ENCODE peak calls at places on chromosomes 3 and 15, in nine cellular contexts. S is memory B cell, N is endothelial cell of umbilical vein, H is NCI-H748 treated with DMSO at 0.1 percent for 48 hours, O is EL, X is pancreas, F is HFF-Myc, V is astrocyte of the spinal cord, Z is activated B cell treated with CpG ODN at 0.5 μM for 24 hours. D is an unnamed sample.

GRCh38 chr15:76185716-76186115 is 125.6 kb downstream of the ETFA start:
- DNase-seq in H (peak), S (no peak), O (peak), F (no peak), V (peak), Z (no peak), N (peak), X (no peak), D (no peak)

GRCh38 chr3:157134620-157135191 is 25.2 kb downstream of the CCNL1 start:
- DNase-seq in H (no peak), F (no peak), O (no peak), N (no peak), Z (no peak), X (peak), S (no peak), V (peak), D (no peak)

GRCh38 chr3:119690043-119690656 is 12.7 kb upstream of the CFAP91 start:
- DNase-seq in X (no peak), O (peak), Z (no peak), V (peak), F (no peak), H (no peak), N (peak), S (no peak), D (no peak)

GRCh38 chr3:17678116-17678741 is 64.2 kb downstream of the TBC1D5 start:
- DNase-seq in F (no peak), S (no peak), V (peak), Z (no peak), O (peak), N (no peak), H (no peak), X (no peak), D (no peak)

GRCh38 chr15:84859143-84859542 is 25.3 kb upstream of the SLC28A1 start:
- DNase-seq in O (no peak), X (no peak), F (no peak), V (no peak), S (no peak), H (no peak), N (no peak), Z (no peak), D (no peak)

GRCh38 chr3:66567066-66567465 is 66.2 kb upstream of the LRIG1 start:
- DNase-seq in F (no peak), X (no peak), V (peak), O (peak), Z (no peak), S (no peak), N (no peak), H (no peak), D (no peak)

GRCh38 chr15:78454992-78455391 is 17.0 kb downstream of the IREB2 start:
- DNase-seq in H (no peak), O (no peak), F (no peak), S (no peak), Z (no peak), V (no peak), N (no peak), X (no peak), D (no peak)

GRCh38 chr3:149473314-149473990 is 1.0 kb upstream of the TM4SF4 start:
- DNase-seq in F (no peak), N (peak), X (peak), V (peak), O (peak), Z (no peak), H (no peak), S (no peak), D (peak)

GRCh38 chr3:53045784-53046170 is at the start of gene SFMBT1:
- DNase-seq in O (peak), X (peak), Z (peak), H (no peak), V (peak), F (no peak), S (no peak), N (peak), D (no peak)

GRCh38 chr3:57826286-57826951 is 70.3 kb downstream of the SLMAP start:
- DNase-seq in F (no peak), Z (no peak), X (no peak), V (no peak), N (peak), S (no peak), H (no peak), O (no peak), D (no peak)

GRCh38 chr3:66383998-66384745 is 116.7 kb downstream of the LRIG1 start:
- DNase-seq in F (no peak), H (no peak), S (no peak), O (no peak), Z (no peak), N (no peak), V (no peak), X (no peak), D (no peak)

GRCh38 chr15:101258238-101259144 is 6.6 kb upstream of the CHSY1 start:
- DNase-seq in F (peak), X (peak), H (peak), N (peak), V (peak), S (no peak), Z (no peak), O (peak), D (peak)

GRCh38 chr15:45790325-45790943 is 155.6 kb downstream of the SQOR start:
- DNase-seq in X (no peak), N (peak), O (peak), F (no peak), S (no peak), H (peak), V (no peak), Z (no peak), D (no peak)

GRCh38 chr3:35486295-35486694 is 153.0 kb upstream of the ARPP21 start:
- DNase-seq in O (no peak), V (no peak), F (no peak), X (no peak), H (no peak), N (no peak), Z (no peak), S (no peak), D (no peak)

GRCh38 chr15:57398336-57398735 is 22.0 kb downstream of the CGNL1 start:
- DNase-seq in H (peak), X (no peak), O (no peak), S (no peak), V (no peak), N (no peak), Z (no peak), F (no peak), D (no peak)

GRCh38 chr3:188315563-188315962 is 161.6 kb downstream of the LPP start:
- DNase-seq in S (no peak), X (no peak), Z (no peak), F (no peak), O (no peak), H (no peak), N (no peak), V (no peak), D (no peak)

GRCh38 chr3:44993471-44994205 is 17.6 kb downstream of the EXOSC7 start:
- DNase-seq in V (peak), O (peak), S (no peak), X (no peak), H (no peak), F (peak), Z (no peak), N (no peak), D (no peak)

GRCh38 chr3:123831420-123831819 is 52.7 kb downstream of the MYLK start:
- DNase-seq in H (no peak), X (no peak), O (no peak), V (peak), Z (no peak), F (no peak), N (no peak), S (no peak), D (no peak)

GRCh38 chr15:70260096-70260495 is 162.4 kb upstream of the TLE3 start:
- DNase-seq in S (no peak), Z (no peak), N (no peak), O (no peak), F (no peak), V (no peak), H (no peak), X (no peak), D (no peak)

GRCh38 chr3:176395269-176395668 is 802.0 kb downstream of the TBL1XR1 start:
- DNase-seq in H (no peak), X (no peak), F (no peak), O (no peak), Z (no peak), V (no peak), S (no peak), N (no peak), D (no peak)

GRCh38 chr3:187870360-187871203 is 125.3 kb upstream of the BCL6 start:
- DNase-seq in O (no peak), F (no peak), Z (no peak), N (no peak), V (no peak), X (no peak), S (no peak), H (no peak), D (no peak)

GRCh38 chr3:102180291-102180931 is 254.4 kb upstream of the ZPLD1 start:
- DNase-seq in N (peak), Z (no peak), S (no peak), V (peak), H (no peak), F (no peak), O (peak), X (no peak), D (no peak)

GRCh38 chr3:87077354-87077753 is 86.4 kb upstream of the VGLL3 start:
- DNase-seq in N (no peak), S (no peak), F (no peak), H (no peak), X (no peak), O (no peak), V (no peak), Z (no peak), D (no peak)

GRCh38 chr3:170055209-170055608 is 17.4 kb downstream of the GPR160 start:
- DNase-seq in X (no peak), F (no peak), N (no peak), V (peak), S (no peak), O (peak), Z (no peak), H (no peak), D (no peak)

GRCh38 chr3:130093741-130094391 is 12.2 kb downstream of the ALG1L2 start:
- DNase-seq in F (no peak), Z (peak), O (no peak), N (no peak), S (peak), V (no peak), H (no peak), X (no peak), D (peak)

GRCh38 chr15:98391131-98391530 is 257.2 kb upstream of the IGF1R start:
- DNase-seq in X (no peak), Z (no peak), H (no peak), S (no peak), O (no peak), V (no peak), N (no peak), F (no peak), D (no peak)

GRCh38 chr15:35080226-35080625 is 4.9 kb downstream of the NANOGP8 start:
- DNase-seq in X (no peak), V (no peak), H (no peak), N (no peak), O (no peak), F (no peak), Z (no peak), S (no peak), D (no peak)

GRCh38 chr3:29307229-29307796 is 26.4 kb downstream of the RBMS3 start:
- DNase-seq in Z (no peak), O (no peak), F (no peak), H (no peak), X (no peak), V (no peak), N (no peak), S (no peak), D (no peak)

GRCh38 chr3:24156466-24156865 is 211.4 kb downstream of the NR1D2 start:
- DNase-seq in Z (no peak), O (peak), H (no peak), V (peak), N (no peak), X (no peak), F (peak), S (no peak), D (no peak)

GRCh38 chr3:50665603-50666115 is 9.1 kb upstream of the DOCK3 start:
- DNase-seq in N (no peak), O (no peak), Z (no peak), X (no peak), H (no peak), F (no peak), V (no peak), S (no peak), D (no peak)

D was measured in DMS153.